ENCODE peak calls at places on chromosomes 2 and 18, in ten cellular contexts. D is mucosa of gallbladder, I is kidney epithelial cell, Z is GDM1, A is A549, G is pancreas, X is H54, K is NCI-H2081, O is NCI-H446 treated with DMSO at 0.1 percent for 48 hours, T is Calu3. M is an unnamed sample.

GRCh38 chr2:229445501-229446294 is 174.6 kb upstream of the PID1 start:
- DNase-seq in X (no peak), D (peak; percentile 52), K (no peak), O (no peak), I (no peak), Z (no peak), T (no peak), G (no peak), A (peak; percentile 13), M (peak; percentile 43)

GRCh38 chr2:9648821-9649220 is 18.0 kb upstream of the YWHAQ start:
- DNase-seq in I (no peak), X (no peak), Z (no peak), O (no peak), A (no peak), D (no peak), T (no peak), K (peak; percentile 74), G (no peak), M (no peak)

GRCh38 chr2:202756598-202756997 is 115.0 kb downstream of the ICA1L start:
- DNase-seq in Z (no peak), D (no peak), I (no peak), X (no peak), G (no peak), O (no peak), A (no peak), T (no peak), K (no peak), M (no peak)

GRCh38 chr2:165913636-165914035 is 39.9 kb downstream of the TTC21B start:
- DNase-seq in X (no peak), Z (no peak), O (no peak), D (no peak), K (no peak), I (no peak), A (no peak), T (no peak), G (no peak), M (no peak)

GRCh38 chr18:3538954-3539617 is 89.1 kb downstream of the TGIF1 start:
- DNase-seq in G (no peak), T (peak; percentile 28), X (no peak), D (no peak), I (no peak), A (no peak), O (no peak), Z (no peak), K (no peak), M (no peak)

GRCh38 chr2:29691386-29691950 is 229.9 kb downstream of the ALK start:
- DNase-seq in K (no peak), I (no peak), O (no peak), Z (no peak), A (no peak), X (no peak), D (no peak), T (no peak), G (no peak), M (no peak)

GRCh38 chr2:86274265-86274917 is 63.0 kb downstream of the REEP1 start:
- DNase-seq in G (no peak), X (peak; percentile 72), K (no peak), I (peak; percentile 61), D (no peak), A (peak; percentile 53), T (no peak), Z (no peak), O (no peak), M (peak; percentile 47)

GRCh38 chr18:11767935-11768334 is 78.9 kb downstream of the GNAL start:
- DNase-seq in X (no peak), T (no peak), A (no peak), G (no peak), I (no peak), Z (no peak), D (no peak), K (no peak), O (no peak), M (no peak)

GRCh38 chr2:11014026-11014425 is 102.3 kb downstream of the KCNF1 start:
- DNase-seq in O (no peak), Z (no peak), A (no peak), G (no peak), T (no peak), I (no peak), K (no peak), D (no peak), X (no peak), M (no peak)

GRCh38 chr18:7579923-7580542 is 12.9 kb downstream of the PTPRM start:
- DNase-seq in D (no peak), G (no peak), I (no peak), Z (no peak), K (no peak), X (no peak), T (no peak), O (no peak), A (no peak), M (no peak)

GRCh38 chr2:64104944-64105343 is 39.3 kb downstream of the PELI1 start:
- DNase-seq in G (no peak), A (no peak), O (no peak), T (no peak), X (no peak), K (peak; percentile 20), Z (no peak), I (no peak), D (no peak), M (peak; percentile 28)

GRCh38 chr18:60191926-60192325 is 180.6 kb downstream of the MC4R start:
- DNase-seq in O (no peak), T (no peak), K (no peak), X (no peak), Z (no peak), I (no peak), A (no peak), G (no peak), D (no peak), M (peak; percentile 1)

GRCh38 chr2:137179542-137179941 is 414.2 kb downstream of the THSD7B start:
- DNase-seq in A (no peak), T (no peak), I (no peak), K (no peak), O (no peak), X (no peak), G (no peak), Z (no peak), D (no peak), M (no peak)

GRCh38 chr2:116269040-116269439 is 1545.5 kb upstream of the DDX18 start:
- DNase-seq in I (no peak), G (no peak), K (no peak), T (no peak), X (no peak), Z (no peak), D (no peak), O (no peak), A (no peak), M (no peak)